ENCODE peak calls at places on chromosome 12, in seven cellular contexts. Q, P, B, Y, L, D and T are unnamed samples.

GRCh38 chr12:103948746-103949406 is 16.8 kb upstream of the TDG start:
- DNase-seq in Q (peak), D (no peak), L (no peak), B (no peak), P (no peak), Y (no peak), T (peak)

GRCh38 chr12:109719123-109720022 is 5.7 kb downstream of the FAM222A start:
- DNase-seq in P (no peak), Q (no peak), L (peak), D (no peak), Y (no peak), B (no peak), T (no peak)

GRCh38 chr12:26633591-26634210 is 199.3 kb downstream of the ITPR2 start:
- DNase-seq in Y (peak), B (no peak), Q (no peak), D (no peak), L (no peak), P (peak), T (no peak)

GRCh38 chr12:106671840-106672239 is 89.0 kb downstream of the RFX4 start:
- DNase-seq in B (no peak), L (no peak), P (no peak), Y (no peak), D (no peak), Q (no peak), T (no peak)

GRCh38 chr12:22275847-22276246 is 58.7 kb downstream of the ST8SIA1 start:
- DNase-seq in B (no peak), L (no peak), Y (peak), D (peak), P (peak), Q (no peak), T (no peak)

GRCh38 chr12:4960030-4960429 is 50.3 kb downstream of the KCNA1 start:
- DNase-seq in P (no peak), D (no peak), L (no peak), Y (no peak), Q (no peak), B (no peak), T (no peak)

GRCh38 chr12:19970116-19970515 is 398.2 kb upstream of the PDE3A start:
- DNase-seq in P (peak), Q (no peak), B (no peak), L (no peak), D (no peak), Y (peak), T (no peak)

GRCh38 chr12:50257226-50258166 is 25.8 kb downstream of the LIMA1 start:
- DNase-seq in B (no peak), L (no peak), Y (peak), Q (no peak), D (no peak), P (peak), T (no peak)

GRCh38 chr12:72368719-72369505 is 96.7 kb downstream of the TRHDE start:
- DNase-seq in Y (no peak), B (no peak), D (no peak), P (no peak), Q (no peak), L (no peak), T (no peak)

GRCh38 chr12:69792533-69792932 is 32.5 kb upstream of the MYRFL start:
- DNase-seq in Y (no peak), Q (no peak), L (no peak), P (no peak), D (no peak), B (no peak), T (no peak)
- H3K4me3 ChIP-seq in Y (no peak), Q (no peak), L (no peak), P (no peak), D (no peak), B (no peak), T (no peak)

GRCh38 chr12:116282371-116283286 is 5.1 kb upstream of the MED13L start:
- DNase-seq in B (no peak), P (no peak), L (peak), Y (no peak), D (no peak), Q (no peak), T (no peak)
- H3K4me3 ChIP-seq in B (no peak), P (no peak), L (no peak), Y (no peak), D (no peak), Q (peak), T (no peak)

GRCh38 chr12:94263011-94263786 is 114.8 kb downstream of the PLXNC1 start:
- DNase-seq in Q (peak), P (no peak), D (no peak), B (peak), L (peak), Y (peak), T (peak)
- H3K4me3 ChIP-seq in Q (peak), P (peak), D (peak), B (peak), L (peak), Y (peak), T (peak)

DNA sequence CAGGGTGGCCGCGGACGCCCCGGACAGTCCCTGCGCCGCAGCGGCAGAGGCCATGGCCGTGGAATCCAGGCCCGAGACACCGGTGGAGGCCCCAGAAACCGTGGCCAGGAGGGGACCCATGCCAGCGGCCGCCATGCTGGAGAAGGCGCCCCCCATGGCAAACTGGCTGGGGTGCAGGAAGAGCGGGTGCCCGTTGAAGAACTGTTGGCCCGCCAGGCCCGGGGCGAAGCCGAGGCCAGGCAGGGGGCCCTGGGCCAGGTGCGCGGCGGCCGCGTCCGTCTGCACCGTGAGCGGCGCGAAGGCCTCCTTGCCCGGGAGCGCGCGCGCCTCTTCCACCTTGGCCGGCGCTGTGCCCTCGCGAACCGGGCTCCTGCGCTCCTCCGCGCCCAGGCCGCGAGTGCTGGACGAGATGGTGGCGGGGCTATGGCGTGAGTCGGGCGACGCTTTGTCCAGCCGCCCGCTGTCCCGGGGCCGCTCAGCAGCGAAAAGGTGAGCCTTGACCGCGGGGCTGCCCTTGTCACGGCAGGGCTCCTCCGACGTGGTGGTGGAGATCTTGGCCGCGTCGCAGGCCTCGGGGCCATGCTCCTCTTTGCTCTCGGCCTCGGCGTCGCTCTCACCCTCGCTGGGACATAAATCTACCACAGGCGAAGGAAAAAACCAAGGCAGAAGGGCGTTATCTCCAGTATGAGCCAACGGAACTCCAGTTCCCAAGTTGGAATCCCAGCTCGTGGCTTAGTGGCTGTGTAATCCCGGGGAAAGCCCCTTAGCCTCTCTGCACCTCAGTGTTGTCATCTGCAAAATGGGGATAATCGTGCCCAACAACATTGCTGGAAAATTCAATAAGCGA is 9.6 kb downstream of the TBX3 start:
- DNase-seq in B (no peak), L (peak), D (no peak), Q (no peak), Y (no peak), P (peak), T (no peak)
- H3K4me3 ChIP-seq in B (no peak), L (peak), D (peak), Q (no peak), Y (no peak), P (peak), T (no peak)

DNA sequence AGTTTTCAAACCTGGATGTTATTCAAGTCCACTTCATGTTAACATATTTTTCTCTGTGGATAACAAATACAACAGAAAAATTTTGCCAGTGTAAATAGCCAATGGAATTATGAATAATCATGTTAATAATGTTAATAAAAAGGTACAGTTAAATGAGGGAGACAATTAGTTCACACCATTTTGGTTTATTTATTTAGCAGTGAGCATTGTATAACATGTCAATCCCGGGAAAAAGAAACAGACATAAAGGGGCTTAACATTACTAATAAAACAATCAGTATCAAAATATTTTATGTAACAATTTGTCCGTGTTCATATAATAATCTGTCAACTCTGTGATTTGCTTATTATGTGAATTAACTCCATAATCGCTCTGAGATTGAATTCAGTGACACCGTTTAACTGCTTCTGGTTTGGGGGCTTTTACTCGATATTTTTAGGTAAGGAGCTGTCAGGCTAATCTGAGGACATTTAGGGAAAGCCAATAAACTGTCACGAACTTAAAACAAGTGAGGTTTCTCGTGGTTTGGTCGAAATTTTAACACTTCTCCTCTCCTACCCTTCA is 95.9 kb upstream of the HMGA2 start:
- DNase-seq in Q (no peak), D (no peak), P (no peak), B (no peak), Y (peak), L (no peak), T (no peak)
- H3K4me3 ChIP-seq in Q (no peak), D (peak), P (peak), B (no peak), Y (peak), L (peak), T (no peak)

GRCh38 chr12:57090924-57091632 is 2.2 kb downstream of the NAB2 start:
- DNase-seq in Q (no peak), D (no peak), B (no peak), L (no peak), P (no peak), Y (peak), T (no peak)
- H3K4me3 ChIP-seq in Q (peak), D (peak), B (no peak), L (no peak), P (peak), Y (peak), T (no peak)

DNA sequence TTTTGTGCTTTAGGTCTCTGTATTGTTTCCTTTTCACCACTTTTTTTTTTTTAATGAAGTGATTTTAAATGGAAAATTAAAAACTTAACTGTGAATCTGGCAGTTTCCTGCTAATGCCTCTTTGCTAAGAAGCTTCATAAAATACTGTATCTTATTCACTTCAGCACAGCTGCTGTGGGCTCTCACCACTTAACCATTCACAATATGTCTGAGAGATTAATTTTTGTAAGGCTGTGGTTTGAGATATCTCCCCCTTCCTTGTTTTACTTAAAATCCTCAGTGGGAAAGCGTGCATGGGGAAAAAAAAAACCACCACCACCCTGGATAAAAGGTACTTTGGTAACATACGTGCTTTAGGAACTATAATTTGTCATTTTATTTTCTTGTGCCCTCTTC is 115.9 kb downstream of the ETV6 start:
- DNase-seq in Y (peak), Q (no peak), D (no peak), L (no peak), B (no peak), P (no peak), T (no peak)
- H3K4me3 ChIP-seq in Y (no peak), Q (peak), D (no peak), L (no peak), B (no peak), P (no peak), T (no peak)

GRCh38 chr12:122020795-122021192 is 890 bp upstream of the BCL7A start:
- DNase-seq in B (no peak), D (no peak), Y (no peak), P (no peak), L (peak), Q (no peak), T (no peak)
- H3K4me3 ChIP-seq in B (peak), D (peak), Y (peak), P (peak), L (peak), Q (no peak), T (no peak)

DNA sequence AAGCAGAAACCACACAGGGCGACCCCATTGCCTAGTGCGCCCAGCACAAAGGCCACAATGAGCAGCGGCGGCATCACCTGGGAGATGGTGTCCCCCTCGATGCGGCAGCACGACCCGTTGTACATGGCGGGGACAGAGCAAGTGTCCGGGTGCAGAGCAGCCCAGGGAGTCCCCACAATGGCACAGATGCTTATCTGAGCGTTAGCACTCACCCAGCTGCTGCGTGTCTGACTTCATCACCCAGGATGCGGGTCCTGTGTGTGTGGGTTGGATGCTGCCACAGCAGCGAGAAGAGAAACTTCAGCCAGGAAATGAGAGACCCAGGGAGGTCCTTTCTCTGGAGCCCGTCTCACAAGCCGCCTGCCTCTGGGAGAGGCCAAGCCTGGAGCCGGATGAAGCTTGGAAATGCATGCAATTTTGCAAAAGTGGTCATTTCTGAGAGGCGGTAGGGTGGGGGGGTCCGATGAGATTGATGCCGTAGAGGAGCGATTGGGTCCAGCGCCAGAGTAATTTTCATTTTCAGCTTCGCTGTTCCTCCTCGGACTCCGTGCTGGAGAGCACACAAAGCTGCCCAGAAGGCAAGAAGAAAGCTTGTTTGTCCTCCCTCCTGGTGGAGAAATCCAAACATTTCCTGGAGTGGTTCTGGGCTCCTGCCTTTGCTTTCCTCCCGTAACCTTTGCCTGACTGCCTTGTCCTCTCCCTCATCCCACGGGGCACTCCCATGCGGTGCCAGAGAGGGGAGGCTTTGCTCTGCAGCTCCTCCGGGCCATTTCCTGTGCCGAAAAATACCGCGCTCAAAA is at the start of gene HCAR1:
- DNase-seq in D (no peak), B (no peak), Y (no peak), Q (peak), L (no peak), P (peak), T (no peak)
- H3K4me3 ChIP-seq in D (no peak), B (no peak), Y (no peak), Q (no peak), L (no peak), P (peak), T (peak)

GRCh38 chr12:13144266-13144828 is 40.9 kb upstream of the GSG1 start:
- DNase-seq in Y (no peak), Q (peak), D (no peak), L (no peak), P (no peak), B (no peak), T (peak)
- H3K4me3 ChIP-seq in Y (no peak), Q (no peak), D (no peak), L (no peak), P (no peak), B (no peak), T (no peak)